ENCODE peak calls at places on chromosomes 6 and 20, in five cellular contexts. One of them, this sample, is unnamed.

GRCh38 chr6:136158398-136158797 is 91.7 kb downstream of the MTFR2 start:
- DNase-seq in left lung: peak; percentile 41
- DNase-seq in endothelial cell: no peak
- DNase-seq in cardiac muscle cell: peak; percentile 86
- DNase-seq in mammary epithelial cell: no peak
- DNase-seq in this sample: no peak

GRCh38 chr6:24910850-24911712 is 24.7 kb downstream of the RIPOR2 start:
- DNase-seq in cardiac muscle cell: peak; percentile 62
- DNase-seq in mammary epithelial cell: peak; percentile 12
- DNase-seq in left lung: peak; percentile 76
- DNase-seq in endothelial cell: peak; percentile 36
- DNase-seq in this sample: peak; percentile 38

GRCh38 chr6:35566794-35567193 is 54.1 kb upstream of the TULP1 start:
- DNase-seq in left lung: no peak
- DNase-seq in mammary epithelial cell: no peak
- DNase-seq in endothelial cell: no peak
- DNase-seq in cardiac muscle cell: peak; percentile 38
- DNase-seq in this sample: no peak

GRCh38 chr6:86192123-86192522 is 549.4 kb upstream of the SYNCRIP start:
- DNase-seq in cardiac muscle cell: no peak
- DNase-seq in left lung: no peak
- DNase-seq in endothelial cell: no peak
- DNase-seq in mammary epithelial cell: peak; percentile 22
- DNase-seq in this sample: no peak

GRCh38 chr6:163711615-163712568 is 297.4 kb downstream of the QKI start:
- DNase-seq in endothelial cell: no peak
- DNase-seq in cardiac muscle cell: no peak
- DNase-seq in left lung: peak; percentile 83
- DNase-seq in mammary epithelial cell: no peak
- DNase-seq in this sample: no peak

GRCh38 chr20:1291191-1291741 is 25.2 kb downstream of the SNPH start:
- DNase-seq in mammary epithelial cell: peak; percentile 7
- DNase-seq in left lung: no peak
- DNase-seq in cardiac muscle cell: peak; percentile 56
- DNase-seq in endothelial cell: no peak
- DNase-seq in this sample: no peak

GRCh38 chr20:32536861-32537656 is 48.1 kb downstream of the NOL4L start:
- DNase-seq in endothelial cell: no peak
- DNase-seq in cardiac muscle cell: no peak
- DNase-seq in mammary epithelial cell: no peak
- DNase-seq in left lung: peak; percentile 52
- DNase-seq in this sample: peak; percentile 70

GRCh38 chr6:7919871-7920270 is 9.3 kb upstream of the TXNDC5 start:
- DNase-seq in mammary epithelial cell: peak; percentile 79
- DNase-seq in endothelial cell: no peak
- DNase-seq in left lung: no peak
- DNase-seq in cardiac muscle cell: peak; percentile 92
- DNase-seq in this sample: no peak

GRCh38 chr6:73802366-73802765 is 106.4 kb downstream of the CD109 start:
- DNase-seq in left lung: no peak
- DNase-seq in cardiac muscle cell: no peak
- DNase-seq in endothelial cell: no peak
- DNase-seq in mammary epithelial cell: no peak
- DNase-seq in this sample: no peak

GRCh38 chr20:31967830-31968249 is at the start of gene XKR7:
- DNase-seq in mammary epithelial cell: no peak
- DNase-seq in left lung: no peak
- DNase-seq in cardiac muscle cell: no peak
- DNase-seq in endothelial cell: peak; percentile 22
- DNase-seq in this sample: no peak

GRCh38 chr6:138527376-138528092 is 28.2 kb upstream of the NHSL1 start:
- DNase-seq in cardiac muscle cell: no peak
- DNase-seq in mammary epithelial cell: no peak
- DNase-seq in endothelial cell: no peak
- DNase-seq in left lung: no peak
- DNase-seq in this sample: no peak

GRCh38 chr20:20206788-20207187 is 154.5 kb downstream of the CFAP61 start:
- DNase-seq in endothelial cell: no peak
- DNase-seq in cardiac muscle cell: no peak
- DNase-seq in mammary epithelial cell: no peak
- DNase-seq in left lung: no peak
- DNase-seq in this sample: no peak

GRCh38 chr6:143967861-143968498 is 40.1 kb downstream of the PLAGL1 start:
- DNase-seq in endothelial cell: no peak
- DNase-seq in left lung: no peak
- DNase-seq in cardiac muscle cell: peak; percentile 83
- DNase-seq in mammary epithelial cell: no peak
- DNase-seq in this sample: no peak

GRCh38 chr6:132413501-132413805 is 12.2 kb upstream of the MOXD1 start:
- DNase-seq in left lung: no peak
- DNase-seq in endothelial cell: no peak
- DNase-seq in cardiac muscle cell: no peak
- DNase-seq in mammary epithelial cell: no peak
- DNase-seq in this sample: no peak

GRCh38 chr6:75550544-75551167 is 51.0 kb upstream of the SENP6 start:
- DNase-seq in cardiac muscle cell: peak; percentile 50
- DNase-seq in mammary epithelial cell: no peak
- DNase-seq in left lung: no peak
- DNase-seq in endothelial cell: no peak
- DNase-seq in this sample: no peak

GRCh38 chr20:44017211-44017610 is 102.6 kb downstream of the TOX2 start:
- DNase-seq in endothelial cell: no peak
- DNase-seq in mammary epithelial cell: no peak
- DNase-seq in cardiac muscle cell: no peak
- DNase-seq in left lung: no peak
- DNase-seq in this sample: no peak

GRCh38 chr6:27839303-27840081 is 72.7 kb downstream of the OR2B2 start:
- DNase-seq in mammary epithelial cell: peak; percentile 61
- DNase-seq in cardiac muscle cell: peak; percentile 76
- DNase-seq in left lung: peak; percentile 66
- DNase-seq in endothelial cell: no peak
- DNase-seq in this sample: no peak

GRCh38 chr6:32852018-32852843 is 1.3 kb downstream of the TAP1 start:
- DNase-seq in left lung: peak; percentile 57
- DNase-seq in cardiac muscle cell: peak; percentile 15
- DNase-seq in endothelial cell: no peak
- DNase-seq in mammary epithelial cell: no peak
- DNase-seq in this sample: no peak

GRCh38 chr6:27767851-27768250 is 144.3 kb downstream of the OR2B2 start:
- DNase-seq in endothelial cell: no peak
- DNase-seq in mammary epithelial cell: no peak
- DNase-seq in left lung: no peak
- DNase-seq in cardiac muscle cell: no peak
- DNase-seq in this sample: no peak

GRCh38 chr6:159981591-159982245 is 12.8 kb downstream of the IGF2R start:
- DNase-seq in endothelial cell: peak; percentile 51
- DNase-seq in left lung: peak; percentile 83
- DNase-seq in mammary epithelial cell: no peak
- DNase-seq in cardiac muscle cell: peak; percentile 88
- DNase-seq in this sample: no peak

GRCh38 chr6:101711518-101711917 is 318.0 kb downstream of the GRIK2 start:
- DNase-seq in mammary epithelial cell: no peak
- DNase-seq in cardiac muscle cell: no peak
- DNase-seq in endothelial cell: no peak
- DNase-seq in left lung: no peak
- DNase-seq in this sample: no peak

GRCh38 chr20:17966432-17967312 is 1.9 kb downstream of the SNX5 start:
- DNase-seq in left lung: no peak
- DNase-seq in mammary epithelial cell: peak; percentile 36
- DNase-seq in cardiac muscle cell: peak; percentile 64
- DNase-seq in endothelial cell: no peak
- DNase-seq in this sample: no peak

GRCh38 chr6:150269857-150270223 is 99.0 kb upstream of the IYD start:
- DNase-seq in endothelial cell: no peak
- DNase-seq in mammary epithelial cell: peak; percentile 100
- DNase-seq in left lung: peak; percentile 40
- DNase-seq in cardiac muscle cell: no peak
- DNase-seq in this sample: no peak

GRCh38 chr6:135250751-135251356 is 69.7 kb downstream of the MYB start:
- DNase-seq in endothelial cell: no peak
- DNase-seq in left lung: no peak
- DNase-seq in cardiac muscle cell: no peak
- DNase-seq in mammary epithelial cell: no peak
- DNase-seq in this sample: no peak

GRCh38 chr20:33444797-33445560 is 1.4 kb upstream of the SNTA1 start:
- DNase-seq in endothelial cell: no peak
- DNase-seq in cardiac muscle cell: no peak
- DNase-seq in mammary epithelial cell: no peak
- DNase-seq in left lung: no peak
- DNase-seq in this sample: no peak

GRCh38 chr6:34689742-34690141 is 6.8 kb downstream of the ILRUN start:
- DNase-seq in cardiac muscle cell: no peak
- DNase-seq in endothelial cell: no peak
- DNase-seq in mammary epithelial cell: no peak
- DNase-seq in left lung: no peak
- DNase-seq in this sample: no peak

GRCh38 chr6:7959453-7959852 is 48.9 kb upstream of the TXNDC5 start:
- DNase-seq in cardiac muscle cell: no peak
- DNase-seq in left lung: no peak
- DNase-seq in endothelial cell: no peak
- DNase-seq in mammary epithelial cell: no peak
- DNase-seq in this sample: no peak

GRCh38 chr6:6564154-6564553 is 24.4 kb upstream of the LY86 start:
- DNase-seq in left lung: no peak
- DNase-seq in mammary epithelial cell: no peak
- DNase-seq in endothelial cell: no peak
- DNase-seq in cardiac muscle cell: no peak
- DNase-seq in this sample: no peak

GRCh38 chr6:6557504-6557839 is 31.0 kb upstream of the LY86 start:
- DNase-seq in cardiac muscle cell: no peak
- DNase-seq in mammary epithelial cell: no peak
- DNase-seq in left lung: no peak
- DNase-seq in endothelial cell: no peak
- DNase-seq in this sample: no peak

GRCh38 chr6:6557871-6558270 is 30.6 kb upstream of the LY86 start:
- DNase-seq in left lung: no peak
- DNase-seq in endothelial cell: no peak
- DNase-seq in cardiac muscle cell: peak; percentile 1
- DNase-seq in mammary epithelial cell: peak; percentile 67
- DNase-seq in this sample: no peak

GRCh38 chr6:6559994-6560393 is 28.5 kb upstream of the LY86 start:
- DNase-seq in cardiac muscle cell: no peak
- DNase-seq in mammary epithelial cell: peak; percentile 30
- DNase-seq in left lung: no peak
- DNase-seq in endothelial cell: no peak
- DNase-seq in this sample: no peak

GRCh38 chr6:6560909-6561308 is 27.6 kb upstream of the LY86 start:
- DNase-seq in endothelial cell: no peak
- DNase-seq in cardiac muscle cell: no peak
- DNase-seq in mammary epithelial cell: no peak
- DNase-seq in left lung: no peak
- DNase-seq in this sample: no peak
- TF ChIP-seq CTCF in endothelial cell: no peak
- TF ChIP-seq CTCF in cardiac muscle cell: no peak
- TF ChIP-seq CTCF in mammary epithelial cell: peak; percentile 18
- TF ChIP-seq CTCF in left lung: no peak
- TF ChIP-seq CTCF in this sample: no peak

GRCh38 chr20:63518351-63518861 is 2.2 kb upstream of the PPDPF start:
- DNase-seq in left lung: no peak
- DNase-seq in cardiac muscle cell: no peak
- DNase-seq in mammary epithelial cell: no peak
- DNase-seq in endothelial cell: no peak
- DNase-seq in this sample: peak; percentile 8

GRCh38 chr20:63520939-63521601 is 505 bp downstream of the PPDPF start:
- DNase-seq in endothelial cell: peak; percentile 65
- DNase-seq in mammary epithelial cell: peak; percentile 86
- DNase-seq in cardiac muscle cell: peak; percentile 77
- DNase-seq in left lung: peak; percentile 84
- DNase-seq in this sample: peak; percentile 75

GRCh38 chr20:63520594-63520938 is at the start of gene PPDPF:
- DNase-seq in endothelial cell: peak; percentile 90
- DNase-seq in mammary epithelial cell: peak; percentile 78
- DNase-seq in left lung: peak; percentile 83
- DNase-seq in cardiac muscle cell: peak; percentile 87
- DNase-seq in this sample: peak; percentile 83

GRCh38 chr20:63518946-63519764 is 1.4 kb upstream of the PPDPF start:
- DNase-seq in left lung: no peak
- DNase-seq in endothelial cell: no peak
- DNase-seq in mammary epithelial cell: no peak
- DNase-seq in cardiac muscle cell: no peak
- DNase-seq in this sample: peak; percentile 10

GRCh38 chr20:63519765-63520593 is 586 bp upstream of the PPDPF start:
- DNase-seq in left lung: peak; percentile 77
- DNase-seq in mammary epithelial cell: peak; percentile 61
- DNase-seq in cardiac muscle cell: no peak
- DNase-seq in endothelial cell: peak; percentile 76
- DNase-seq in this sample: peak; percentile 70
- TF ChIP-seq CTCF in left lung: no peak
- TF ChIP-seq CTCF in mammary epithelial cell: peak; percentile 31
- TF ChIP-seq CTCF in cardiac muscle cell: peak; percentile 29
- TF ChIP-seq CTCF in endothelial cell: no peak
- TF ChIP-seq CTCF in this sample: peak; percentile 49

GRCh38 chr6:41022294-41022693 is 16.7 kb downstream of the UNC5CL start:
- DNase-seq in cardiac muscle cell: peak; percentile 13
- DNase-seq in endothelial cell: no peak
- DNase-seq in left lung: no peak
- DNase-seq in mammary epithelial cell: peak; percentile 77
- DNase-seq in this sample: no peak

GRCh38 chr6:41025966-41026365 is 13.1 kb downstream of the UNC5CL start:
- DNase-seq in endothelial cell: no peak
- DNase-seq in mammary epithelial cell: no peak
- DNase-seq in cardiac muscle cell: no peak
- DNase-seq in left lung: no peak
- DNase-seq in this sample: no peak

GRCh38 chr6:41017663-41018062 is 21.4 kb downstream of the UNC5CL start:
- DNase-seq in mammary epithelial cell: no peak
- DNase-seq in endothelial cell: no peak
- DNase-seq in cardiac muscle cell: no peak
- DNase-seq in left lung: no peak
- DNase-seq in this sample: no peak

GRCh38 chr6:41023114-41023513 is 15.9 kb downstream of the UNC5CL start:
- DNase-seq in cardiac muscle cell: no peak
- DNase-seq in mammary epithelial cell: no peak
- DNase-seq in left lung: no peak
- DNase-seq in endothelial cell: no peak
- DNase-seq in this sample: no peak

DNA sequence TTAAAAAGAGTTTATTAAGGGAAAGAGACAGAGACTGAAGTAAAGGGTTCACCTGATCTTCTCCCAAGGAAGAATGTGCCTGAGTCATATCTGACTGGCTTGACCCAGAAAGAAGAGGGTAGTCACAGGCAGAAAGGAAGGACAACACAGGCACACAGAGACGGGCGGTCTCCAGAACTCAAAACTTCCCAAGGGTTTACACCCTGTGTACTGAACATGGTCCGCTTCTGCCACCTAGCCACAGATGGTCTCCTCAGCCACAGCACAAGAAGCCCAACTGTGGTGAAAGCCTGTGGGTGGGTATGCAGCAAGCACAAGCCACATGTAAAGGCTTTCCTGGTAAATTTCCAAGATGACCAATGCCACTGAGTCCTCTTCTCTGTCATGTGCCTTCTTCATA is 17.2 kb downstream of the UNC5CL start:
- DNase-seq in left lung: no peak
- DNase-seq in endothelial cell: no peak
- DNase-seq in mammary epithelial cell: peak; percentile 70
- DNase-seq in cardiac muscle cell: peak; percentile 40
- DNase-seq in this sample: no peak
- TF ChIP-seq CTCF in left lung: no peak
- TF ChIP-seq CTCF in endothelial cell: no peak
- TF ChIP-seq CTCF in mammary epithelial cell: peak; percentile 42
- TF ChIP-seq CTCF in cardiac muscle cell: peak; percentile 6
- TF ChIP-seq CTCF in this sample: no peak

GRCh38 chr20:46099491-46100287 is 9.9 kb upstream of the NCOA5 start:
- DNase-seq in mammary epithelial cell: peak; percentile 9
- DNase-seq in endothelial cell: peak; percentile 48
- DNase-seq in left lung: no peak
- DNase-seq in cardiac muscle cell: peak; percentile 23
- DNase-seq in this sample: no peak
- TF ChIP-seq CTCF in mammary epithelial cell: peak; percentile 42
- TF ChIP-seq CTCF in endothelial cell: no peak
- TF ChIP-seq CTCF in left lung: no peak
- TF ChIP-seq CTCF in cardiac muscle cell: peak; percentile 9
- TF ChIP-seq CTCF in this sample: no peak

This sample was measured in progenitor cell of endocrine pancreas.